ENCODE peak calls at places on chromosomes 2 and 18, in nine cellular contexts. X is WTC11, U is endodermal cell, K is heart right ventricle, J is colonic mucosa, Q is ascending aorta, I is nephron progenitor cell, Z is lung, R is omental fat pad. C is an unnamed sample.

GRCh38 chr2:19124135-19124534 is 234.3 kb downstream of the OSR1 start:
- DNase-seq in X (no peak), U (no peak), K (no peak), J (no peak), Q (no peak), I (no peak), Z (no peak), R (no peak), C (no peak)

GRCh38 chr2:14702258-14702657 is 69.7 kb downstream of the LRATD1 start:
- DNase-seq in X (no peak), U (no peak), K (no peak), J (no peak), Q (no peak), I (no peak), Z (no peak), R (no peak), C (no peak)

GRCh38 chr2:159803235-159803962 is 5.4 kb upstream of the CD302 start:
- DNase-seq in X (no peak), U (no peak), K (no peak), J (no peak), Q (no peak), I (no peak), Z (no peak), R (no peak), C (no peak)

GRCh38 chr2:119808516-119809147 is 48.9 kb downstream of the PTPN4 start:
- DNase-seq in X (no peak), U (no peak), K (no peak), J (no peak), Q (no peak), I (no peak), Z (no peak), R (no peak), C (no peak)

GRCh38 chr2:120765031-120765910 is 29.6 kb downstream of the GLI2 start:
- DNase-seq in X (peak), U (peak), K (peak), J (no peak), Q (no peak), I (no peak), Z (no peak), R (no peak), C (peak)

GRCh38 chr2:30679416-30680088 is 127.7 kb downstream of the CAPN13 start:
- DNase-seq in X (no peak), U (no peak), K (no peak), J (no peak), Q (no peak), I (no peak), Z (peak), R (no peak), C (no peak)

GRCh38 chr2:37561615-37562569 is 109.5 kb downstream of the CDC42EP3 start:
- DNase-seq in X (no peak), U (peak), K (no peak), J (no peak), Q (no peak), I (no peak), Z (no peak), R (no peak), C (no peak)

GRCh38 chr2:106649306-106649705 is 162.1 kb downstream of the CD8B2 start:
- DNase-seq in X (no peak), U (no peak), K (no peak), J (no peak), Q (no peak), I (no peak), Z (no peak), R (no peak), C (no peak)

GRCh38 chr2:233818639-233819621 is 35.4 kb downstream of the HJURP start:
- DNase-seq in X (no peak), U (peak), K (no peak), J (no peak), Q (no peak), I (no peak), Z (no peak), R (no peak), C (no peak)

GRCh38 chr2:109487237-109487869 is 126.4 kb downstream of the SEPTIN10 start:
- DNase-seq in X (no peak), U (no peak), K (no peak), J (no peak), Q (no peak), I (no peak), Z (no peak), R (no peak), C (no peak)

GRCh38 chr2:154093856-154094255 is 222.1 kb downstream of the GALNT13 start:
- DNase-seq in X (no peak), U (no peak), K (no peak), J (no peak), Q (no peak), I (no peak), Z (no peak), R (no peak), C (no peak)

GRCh38 chr2:168345601-168346000 is 98.2 kb upstream of the STK39 start:
- DNase-seq in X (no peak), U (no peak), K (no peak), J (no peak), Q (no peak), I (no peak), Z (no peak), R (no peak), C (no peak)

GRCh38 chr18:62660741-62661140 is 54.6 kb upstream of the PHLPP1 start:
- DNase-seq in X (no peak), U (peak), K (no peak), J (no peak), Q (no peak), I (no peak), Z (no peak), R (no peak), C (no peak)

GRCh38 chr2:196257086-196257485 is 85.7 kb upstream of the STK17B start:
- DNase-seq in X (no peak), U (no peak), K (no peak), J (no peak), Q (no peak), I (no peak), Z (no peak), R (no peak), C (no peak)

GRCh38 chr18:79756143-79756500 is 41.6 kb upstream of the KCNG2 start:
- DNase-seq in X (no peak), U (no peak), K (no peak), J (no peak), Q (no peak), I (no peak), Z (no peak), R (no peak), C (no peak)

GRCh38 chr2:180122874-180123273 is 115.8 kb upstream of the CWC22 start:
- DNase-seq in X (no peak), U (no peak), K (no peak), J (no peak), Q (no peak), I (no peak), Z (no peak), R (no peak), C (no peak)

GRCh38 chr2:72142743-72143440 is 4.8 kb downstream of the CYP26B1 start:
- DNase-seq in X (peak), U (peak), K (peak), J (peak), Q (no peak), I (peak), Z (no peak), R (peak), C (peak)

GRCh38 chr18:36255072-36255708 is 42.3 kb upstream of the FHOD3 start:
- DNase-seq in X (no peak), U (no peak), K (no peak), J (no peak), Q (no peak), I (no peak), Z (no peak), R (no peak), C (no peak)

GRCh38 chr2:65974067-65974723 is 460.7 kb upstream of the MEIS1 start:
- DNase-seq in X (no peak), U (no peak), K (no peak), J (no peak), Q (no peak), I (no peak), Z (no peak), R (no peak), C (no peak)

GRCh38 chr18:46411862-46412690 is 244.9 kb downstream of the LOXHD1 start:
- DNase-seq in X (no peak), U (peak), K (peak), J (peak), Q (no peak), I (no peak), Z (no peak), R (no peak), C (no peak)

GRCh38 chr2:98730851-98731708 is at the start of gene MGAT4A:
- DNase-seq in X (peak), U (peak), K (peak), J (peak), Q (peak), I (peak), Z (peak), R (peak), C (peak)

GRCh38 chr2:106192752-106193490 is 1.2 kb downstream of the UXS1 start:
- DNase-seq in X (no peak), U (peak), K (peak), J (peak), Q (no peak), I (no peak), Z (peak), R (no peak), C (no peak)

GRCh38 chr2:64594563-64594989 is 59.1 kb downstream of the SERTAD2 start:
- DNase-seq in X (no peak), U (no peak), K (no peak), J (no peak), Q (no peak), I (no peak), Z (no peak), R (no peak), C (no peak)

GRCh38 chr2:75558786-75559428 is 1.8 kb downstream of the EVA1A start:
- DNase-seq in X (no peak), U (no peak), K (no peak), J (no peak), Q (no peak), I (no peak), Z (peak), R (no peak), C (no peak)

GRCh38 chr2:84649058-84649457 is 132.8 kb downstream of the DNAH6 start:
- DNase-seq in X (no peak), U (no peak), K (no peak), J (no peak), Q (no peak), I (no peak), Z (no peak), R (no peak), C (no peak)

GRCh38 chr18:36288689-36289088 is 8.8 kb upstream of the FHOD3 start:
- DNase-seq in X (no peak), U (no peak), K (no peak), J (no peak), Q (no peak), I (no peak), Z (no peak), R (no peak), C (no peak)

DNA sequence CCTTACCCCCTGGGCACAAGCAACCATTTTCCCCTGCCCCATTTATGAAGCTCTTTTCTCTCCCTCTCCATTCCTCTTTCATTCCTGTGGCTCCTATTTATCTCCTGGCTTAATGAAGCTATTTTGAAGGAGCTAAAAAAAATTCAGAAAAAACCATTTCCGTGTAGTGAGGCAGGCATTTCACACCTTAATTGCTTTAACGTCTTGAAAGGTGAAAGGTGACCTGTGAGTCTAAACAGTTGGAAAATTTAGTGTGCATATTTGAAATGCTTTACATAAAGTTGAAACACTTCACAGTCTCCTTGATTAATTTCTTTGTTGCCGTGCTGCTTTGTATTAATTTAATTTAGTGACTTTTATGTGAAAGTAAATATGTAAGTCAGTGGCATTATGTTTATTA is 83.6 kb downstream of the LTBP1 start:
- DNase-seq in X (no peak), U (no peak), K (no peak), J (no peak), Q (no peak), I (no peak), Z (no peak), R (no peak), C (no peak)
- TF ChIP-seq CTCF in X (no peak), U (no peak), K (no peak), J (no peak), Q (no peak), I (no peak), Z (no peak), R (no peak), C (no peak)

GRCh38 chr2:40584432-40584831 is 132.5 kb upstream of the SLC8A1 start:
- DNase-seq in X (no peak), U (no peak), K (no peak), J (no peak), Q (no peak), I (no peak), Z (no peak), R (no peak), C (no peak)
- TF ChIP-seq CTCF in X (no peak), U (no peak), K (no peak), J (no peak), Q (no peak), I (no peak), Z (no peak), R (no peak), C (no peak)

GRCh38 chr18:48951448-48952286 is 902 bp upstream of the SMAD7 start:
- DNase-seq in X (peak), U (peak), K (peak), J (peak), Q (no peak), I (peak), Z (peak), R (no peak), C (peak)
- TF ChIP-seq CTCF in X (no peak), U (peak), K (peak), J (no peak), Q (peak), I (no peak), Z (no peak), R (peak), C (peak)

GRCh38 chr2:70124983-70125480 is 37.8 kb downstream of the PCBP1 start:
- DNase-seq in X (peak), U (peak), K (peak), J (peak), Q (no peak), I (peak), Z (peak), R (no peak), C (peak)
- TF ChIP-seq CTCF in X (no peak), U (no peak), K (no peak), J (no peak), Q (no peak), I (no peak), Z (no peak), R (no peak), C (no peak)

C was measured in Peyer's patch.